ENCODE peak calls at places on chromosomes 16 and 17, in six cellular contexts. R is CD8-positive, alpha-beta memory T cell; F is A673; Q is CD8-positive, alpha-beta T cell; X is breast epithelium; S is AG04450. T is an unnamed sample.

GRCh38 chr17:40442392-40443195 is 656 bp upstream of the IGFBP4 start:
- DNase-seq in S (no peak), F (no peak), Q (no peak), X (no peak), R (no peak), T (no peak)

GRCh38 chr17:13518271-13519000 is 83.3 kb downstream of the HS3ST3A1 start:
- DNase-seq in S (peak), R (no peak), Q (no peak), F (no peak), X (no peak), T (no peak)

GRCh38 chr17:81918762-81919545 is 978 bp upstream of the SIRT7 start:
- DNase-seq in S (no peak), Q (no peak), F (no peak), X (no peak), R (no peak), T (peak)

GRCh38 chr16:56944954-56945839 is 13.3 kb downstream of the HERPUD1 start:
- DNase-seq in S (no peak), F (no peak), X (no peak), R (no peak), Q (no peak), T (no peak)

GRCh38 chr17:74604200-74604599 is 12.1 kb upstream of the CD300LD start:
- DNase-seq in S (no peak), R (no peak), F (no peak), Q (no peak), X (no peak), T (no peak)

GRCh38 chr17:45345246-45345553 is 28.4 kb upstream of the MAP3K14 start:
- DNase-seq in R (no peak), F (no peak), X (peak), S (no peak), Q (no peak), T (no peak)

GRCh38 chr17:28538296-28538895 is 14.0 kb downstream of the UNC119 start:
- DNase-seq in R (no peak), S (no peak), F (no peak), Q (no peak), X (no peak), T (no peak)

GRCh38 chr16:49700222-49700927 is 155.5 kb downstream of the ZNF423 start:
- DNase-seq in R (no peak), X (no peak), S (no peak), Q (no peak), F (peak), T (no peak)

GRCh38 chr17:39208136-39208535 is 8.1 kb downstream of the RPL19 start:
- DNase-seq in R (no peak), X (no peak), Q (no peak), F (no peak), S (no peak), T (no peak)

GRCh38 chr16:67865318-67865717 is 7.5 kb upstream of the EDC4 start:
- DNase-seq in S (no peak), R (no peak), X (no peak), F (peak), Q (no peak), T (no peak)

GRCh38 chr17:73713136-73713535 is 68.9 kb upstream of the SDK2 start:
- DNase-seq in Q (no peak), F (no peak), R (no peak), X (no peak), S (no peak), T (peak)

GRCh38 chr17:52648995-52649394 is 490.5 kb upstream of the CA10 start:
- DNase-seq in Q (no peak), X (no peak), F (no peak), S (no peak), R (no peak), T (no peak)

GRCh38 chr17:10729334-10730193 is at the start of gene TMEM220:
- DNase-seq in F (peak), S (peak), Q (no peak), X (peak), R (peak), T (peak)

GRCh38 chr16:66128363-66128725 is 238.1 kb upstream of the CDH5 start:
- DNase-seq in X (no peak), S (no peak), F (no peak), R (no peak), Q (no peak), T (no peak)

GRCh38 chr16:87956771-87957279 is 5.6 kb downstream of the BANP start:
- DNase-seq in F (peak), S (no peak), Q (no peak), R (no peak), X (no peak), T (no peak)

GRCh38 chr16:84875846-84876245 is 56.1 kb downstream of the CRISPLD2 start:
- DNase-seq in S (no peak), R (no peak), X (no peak), Q (no peak), F (no peak), T (no peak)

GRCh38 chr17:50687200-50688066 is 20.3 kb downstream of the ANKRD40 start:
- DNase-seq in S (no peak), R (no peak), Q (no peak), F (no peak), X (no peak), T (no peak)

GRCh38 chr16:27725271-27726010 is 175.5 kb downstream of the KATNIP start:
- DNase-seq in F (no peak), X (no peak), R (no peak), S (no peak), Q (no peak), T (no peak)

GRCh38 chr17:64614266-64615011 is 47.7 kb downstream of the SMURF2 start:
- DNase-seq in R (no peak), X (no peak), S (no peak), F (no peak), Q (no peak), T (no peak)

GRCh38 chr17:376936-377863 is 24.6 kb upstream of the RPH3AL start:
- DNase-seq in X (no peak), R (no peak), Q (no peak), S (no peak), F (no peak), T (no peak)

DNA sequence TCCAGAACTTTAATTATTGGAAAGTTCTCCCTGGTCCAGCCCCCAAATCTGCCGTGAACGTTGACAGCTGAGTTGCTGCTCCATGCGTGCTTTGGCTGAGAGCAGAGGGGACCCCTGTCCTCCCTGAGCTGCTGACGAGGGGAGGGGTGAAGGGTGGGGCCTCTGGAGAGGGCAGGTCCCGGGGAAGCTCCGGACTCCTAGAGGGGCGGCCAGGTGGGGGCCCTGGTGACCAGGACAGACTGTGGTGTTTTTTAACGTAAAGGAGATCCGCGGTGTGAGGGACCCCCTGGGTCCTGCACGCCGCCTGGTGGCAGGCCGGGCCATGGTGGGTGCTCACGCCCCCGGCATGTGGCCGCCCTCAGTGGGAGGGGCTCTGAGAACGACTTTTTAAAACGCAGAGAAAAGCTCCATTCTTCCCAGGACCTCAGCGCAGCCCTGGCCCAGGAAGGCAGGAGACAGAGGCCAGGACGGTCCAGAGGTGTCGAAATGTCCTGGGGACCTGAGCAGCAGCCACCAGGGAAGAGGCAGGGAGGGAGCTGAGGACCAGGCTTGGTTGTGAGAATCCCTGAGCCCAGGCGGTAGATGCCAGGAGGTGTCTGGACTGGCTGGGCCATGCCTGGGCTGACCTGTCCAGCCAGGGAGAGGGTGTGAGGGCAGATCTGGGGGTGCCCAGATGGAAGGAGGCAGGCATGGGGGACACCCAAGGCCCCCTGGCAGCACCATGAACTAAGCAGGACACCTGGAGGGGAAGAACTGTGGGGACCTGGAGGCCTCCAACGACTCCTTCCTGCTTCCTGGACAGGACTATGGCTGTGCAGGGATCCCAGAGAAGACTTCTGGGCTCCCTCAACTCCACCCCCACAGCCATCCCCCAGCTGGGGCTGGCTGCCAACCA is at the start of gene MC1R:
- DNase-seq in R (no peak), F (peak), Q (no peak), X (no peak), S (no peak), T (no peak)
- H3K4me3 ChIP-seq in R (peak), F (peak), Q (peak), X (peak), S (peak), T (peak)

DNA sequence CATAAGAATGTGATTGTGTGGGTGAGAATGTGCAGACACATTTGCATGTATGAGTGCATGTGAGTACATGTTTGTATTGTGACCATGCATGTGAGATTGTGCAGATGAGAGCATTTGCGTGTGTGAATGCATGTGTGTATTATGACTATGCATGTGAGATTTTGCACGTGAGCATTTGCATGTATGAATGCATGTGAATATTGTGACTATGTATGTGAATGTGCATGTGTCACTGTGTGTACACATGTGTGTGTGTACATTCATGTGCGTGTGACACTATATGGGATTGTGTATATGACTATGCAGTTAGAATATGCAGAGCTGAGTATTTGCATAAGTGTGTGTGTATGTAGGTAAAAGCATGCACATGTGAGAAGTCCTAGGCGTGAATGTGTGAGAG is 381.3 kb upstream of the MAF start:
- DNase-seq in X (no peak), R (no peak), S (no peak), F (no peak), Q (no peak), T (no peak)
- H3K4me3 ChIP-seq in X (no peak), R (no peak), S (no peak), F (no peak), Q (no peak), T (no peak)

DNA sequence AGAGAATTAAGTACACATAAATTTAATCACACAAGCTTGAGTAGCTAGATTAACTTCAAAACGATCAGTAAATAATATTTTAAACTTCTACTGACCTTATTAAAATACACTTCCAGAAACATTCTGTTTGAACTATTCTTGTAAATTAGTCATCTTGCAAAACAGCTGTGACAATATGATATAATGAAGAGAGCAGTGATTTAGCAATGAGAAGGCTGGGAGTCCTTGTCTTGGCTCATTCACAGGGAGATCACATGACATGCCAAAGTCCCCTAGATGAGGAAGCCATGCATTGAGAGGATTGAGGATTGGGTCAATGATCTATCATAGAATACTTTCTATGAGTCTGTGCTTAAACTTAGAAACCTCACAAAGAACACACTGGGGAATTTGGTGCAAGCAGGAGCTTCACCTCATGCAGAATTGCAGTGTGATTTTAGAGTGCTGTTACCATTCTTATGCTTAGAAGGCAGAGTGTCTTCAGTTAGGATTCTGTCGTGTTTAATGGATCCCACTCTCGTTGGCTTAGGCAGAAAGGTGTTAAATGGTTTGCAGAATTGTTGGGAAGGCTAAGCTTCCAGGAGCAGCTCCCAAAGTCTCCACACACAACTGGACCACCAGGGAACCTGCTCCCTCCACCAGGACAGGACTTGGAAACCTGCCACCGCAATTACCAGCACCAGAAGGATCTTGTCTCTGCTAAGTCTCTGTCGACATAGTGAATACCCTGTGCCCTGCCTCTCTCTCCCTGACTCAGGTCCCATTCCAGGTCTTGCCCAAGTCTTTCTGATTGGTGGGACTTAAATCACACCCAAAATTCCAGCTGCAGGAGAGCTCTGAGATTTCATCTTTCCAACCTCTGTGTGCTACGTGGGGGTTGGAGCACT is 87.1 kb downstream of the USP22 start:
- DNase-seq in S (no peak), Q (no peak), X (no peak), R (no peak), F (no peak), T (peak)
- H3K4me3 ChIP-seq in S (no peak), Q (no peak), X (no peak), R (no peak), F (no peak), T (no peak)

GRCh38 chr16:14070877-14071575 is at the start of gene MRTFB:
- DNase-seq in X (peak), S (no peak), F (peak), R (peak), Q (peak), T (peak)

GRCh38 chr16:14072360-14072759 is 1.2 kb downstream of the MRTFB start:
- DNase-seq in S (no peak), F (no peak), X (no peak), R (no peak), Q (no peak), T (no peak)

GRCh38 chr16:14070555-14070876 is 603 bp upstream of the MRTFB start:
- DNase-seq in S (no peak), X (no peak), R (no peak), F (no peak), Q (no peak), T (no peak)

GRCh38 chr16:14071576-14072271 is 605 bp downstream of the MRTFB start:
- DNase-seq in Q (no peak), F (peak), X (no peak), R (no peak), S (no peak), T (peak)

DNA sequence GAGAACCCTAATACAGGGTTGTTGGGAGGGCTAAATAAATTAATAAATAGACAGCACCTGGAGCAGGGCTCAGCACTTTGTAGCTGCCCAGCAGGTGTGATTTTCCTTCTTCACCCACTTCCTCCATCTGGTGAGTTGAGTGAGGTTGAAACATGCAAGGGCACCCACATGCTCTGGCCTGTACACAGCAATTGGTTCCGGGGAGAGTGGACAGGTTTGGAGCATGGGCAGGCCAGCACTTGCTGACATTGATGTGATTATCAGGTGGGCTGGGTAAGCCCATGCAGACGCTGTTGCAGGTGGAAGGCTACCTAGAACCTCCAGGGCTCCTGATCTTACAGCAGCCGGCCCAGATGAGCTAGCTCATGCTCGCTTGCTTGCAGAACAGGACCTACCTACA is 1.3 kb upstream of the MRTFB start:
- DNase-seq in X (no peak), R (no peak), S (no peak), Q (no peak), F (no peak), T (no peak)
- H3K4me3 ChIP-seq in X (no peak), R (no peak), S (no peak), Q (no peak), F (no peak), T (no peak)

T was measured in prostate gland.